ENCODE peak calls at places on chromosome 21, in four cellular contexts. One of them, this sample, is unnamed.

GRCh38 chr21:38956006-38956405 is 150.3 kb downstream of the ETS2 start:
- DNase-seq in PC-3: no peak
- DNase-seq in stimulated activated CD4-positive, alpha-beta T cell treated with anti-CD3 and anti-CD28 coated beads, Interleukin-1b, Interleukin-23, amount 100 ng/mL, for 24 hours: no peak
- DNase-seq in fibroblast of pulmonary artery: no peak
- DNase-seq in this sample: no peak

GRCh38 chr21:33189845-33190244 is 39.9 kb upstream of the IFNAR2 start:
- DNase-seq in PC-3: no peak
- DNase-seq in stimulated activated CD4-positive, alpha-beta T cell treated with anti-CD3 and anti-CD28 coated beads, Interleukin-1b, Interleukin-23, amount 100 ng/mL, for 24 hours: no peak
- DNase-seq in fibroblast of pulmonary artery: no peak
- DNase-seq in this sample: no peak

GRCh38 chr21:42806489-42807140 is 72.7 kb downstream of the WDR4 start:
- DNase-seq in PC-3: no peak
- DNase-seq in stimulated activated CD4-positive, alpha-beta T cell treated with anti-CD3 and anti-CD28 coated beads, Interleukin-1b, Interleukin-23, amount 100 ng/mL, for 24 hours: no peak
- DNase-seq in fibroblast of pulmonary artery: no peak
- DNase-seq in this sample: no peak

GRCh38 chr21:17930102-17930501 is 110.9 kb upstream of the C21orf91 start:
- DNase-seq in PC-3: no peak
- DNase-seq in stimulated activated CD4-positive, alpha-beta T cell treated with anti-CD3 and anti-CD28 coated beads, Interleukin-1b, Interleukin-23, amount 100 ng/mL, for 24 hours: no peak
- DNase-seq in fibroblast of pulmonary artery: no peak
- DNase-seq in this sample: no peak

GRCh38 chr21:16082038-16082816 is 352.4 kb downstream of the USP25 start:
- DNase-seq in PC-3: peak; percentile 60
- DNase-seq in stimulated activated CD4-positive, alpha-beta T cell treated with anti-CD3 and anti-CD28 coated beads, Interleukin-1b, Interleukin-23, amount 100 ng/mL, for 24 hours: no peak
- DNase-seq in fibroblast of pulmonary artery: peak; percentile 55
- DNase-seq in this sample: no peak

GRCh38 chr21:25934771-25935224 is 200.0 kb downstream of the GABPA start:
- DNase-seq in PC-3: peak; percentile 98
- DNase-seq in stimulated activated CD4-positive, alpha-beta T cell treated with anti-CD3 and anti-CD28 coated beads, Interleukin-1b, Interleukin-23, amount 100 ng/mL, for 24 hours: no peak
- DNase-seq in fibroblast of pulmonary artery: peak; percentile 97
- DNase-seq in this sample: peak; percentile 26

GRCh38 chr21:41432567-41433460 is 6.8 kb downstream of the MX1 start:
- DNase-seq in PC-3: no peak
- DNase-seq in stimulated activated CD4-positive, alpha-beta T cell treated with anti-CD3 and anti-CD28 coated beads, Interleukin-1b, Interleukin-23, amount 100 ng/mL, for 24 hours: no peak
- DNase-seq in fibroblast of pulmonary artery: no peak
- DNase-seq in this sample: peak; percentile 77

GRCh38 chr21:17903029-17903806 is 84.1 kb upstream of the C21orf91 start:
- DNase-seq in PC-3: peak; percentile 73
- DNase-seq in stimulated activated CD4-positive, alpha-beta T cell treated with anti-CD3 and anti-CD28 coated beads, Interleukin-1b, Interleukin-23, amount 100 ng/mL, for 24 hours: no peak
- DNase-seq in fibroblast of pulmonary artery: peak; percentile 65
- DNase-seq in this sample: no peak